ENCODE peak calls at places on chromosome 20, in four cellular contexts. One of them, this sample, is unnamed.

GRCh38 chr20:7579888-7580287 is 360.4 kb downstream of the HAO1 start:
- DNase-seq in HepG2: no peak
- DNase-seq in HCT116: no peak
- DNase-seq in K562: no peak
- DNase-seq in this sample: no peak

GRCh38 chr20:24134284-24134683 is 145.7 kb upstream of the GGTLC1 start:
- DNase-seq in HepG2: no peak
- DNase-seq in HCT116: no peak
- DNase-seq in K562: no peak
- DNase-seq in this sample: no peak

GRCh38 chr20:59135093-59135492 is 28.5 kb upstream of the ZNF831 start:
- DNase-seq in HepG2: no peak
- DNase-seq in HCT116: no peak
- DNase-seq in K562: no peak
- DNase-seq in this sample: no peak

GRCh38 chr20:57347393-57347792 is 3.7 kb upstream of the RAE1 start:
- DNase-seq in HepG2: no peak
- DNase-seq in HCT116: no peak
- DNase-seq in K562: no peak
- DNase-seq in this sample: no peak

GRCh38 chr20:54068966-54069365 is 1.4 kb downstream of the BCAS1 start:
- DNase-seq in HepG2: no peak
- DNase-seq in HCT116: no peak
- DNase-seq in K562: no peak
- DNase-seq in this sample: no peak

GRCh38 chr20:6162239-6162638 is 39.4 kb upstream of the FERMT1 start:
- DNase-seq in HepG2: no peak
- DNase-seq in HCT116: no peak
- DNase-seq in K562: no peak
- DNase-seq in this sample: no peak

GRCh38 chr20:7240490-7240889 is 473.0 kb downstream of the BMP2 start:
- DNase-seq in HepG2: no peak
- DNase-seq in HCT116: no peak
- DNase-seq in K562: no peak
- DNase-seq in this sample: no peak

GRCh38 chr20:58464838-58465237 is 50.4 kb downstream of the APCDD1L start:
- DNase-seq in HepG2: no peak
- DNase-seq in HCT116: no peak
- DNase-seq in K562: no peak
- DNase-seq in this sample: no peak

GRCh38 chr20:12966468-12967085 is 42.2 kb upstream of the SPTLC3 start:
- DNase-seq in HepG2: peak; percentile 65
- DNase-seq in HCT116: no peak
- DNase-seq in K562: no peak
- DNase-seq in this sample: no peak

GRCh38 chr20:10178091-10178490 is 40.5 kb upstream of the SNAP25 start:
- DNase-seq in HepG2: no peak
- DNase-seq in HCT116: no peak
- DNase-seq in K562: no peak
- DNase-seq in this sample: no peak

GRCh38 chr20:38272398-38272797 is 11.9 kb upstream of the KIAA1755 start:
- DNase-seq in HepG2: no peak
- DNase-seq in HCT116: no peak
- DNase-seq in K562: no peak
- DNase-seq in this sample: no peak

GRCh38 chr20:19711126-19711525 is 46.9 kb upstream of the RIN2 start:
- DNase-seq in HepG2: no peak
- DNase-seq in HCT116: no peak
- DNase-seq in K562: no peak
- DNase-seq in this sample: no peak

GRCh38 chr20:35034150-35034549 is 58.5 kb downstream of the TRPC4AP start:
- DNase-seq in HepG2: no peak
- DNase-seq in HCT116: no peak
- DNase-seq in K562: no peak
- DNase-seq in this sample: no peak

GRCh38 chr20:35637266-35637665 is 21.6 kb downstream of the SPAG4 start:
- DNase-seq in HepG2: no peak
- DNase-seq in HCT116: no peak
- DNase-seq in K562: no peak
- DNase-seq in this sample: no peak

GRCh38 chr20:63100926-63101699 is 94.3 kb upstream of the BHLHE23 start:
- DNase-seq in HepG2: no peak
- DNase-seq in HCT116: no peak
- DNase-seq in K562: no peak
- DNase-seq in this sample: no peak

GRCh38 chr20:47821481-47822100 is 36.3 kb upstream of the SULF2 start:
- DNase-seq in HepG2: no peak
- DNase-seq in HCT116: peak; percentile 23
- DNase-seq in K562: no peak
- DNase-seq in this sample: no peak

DNA sequence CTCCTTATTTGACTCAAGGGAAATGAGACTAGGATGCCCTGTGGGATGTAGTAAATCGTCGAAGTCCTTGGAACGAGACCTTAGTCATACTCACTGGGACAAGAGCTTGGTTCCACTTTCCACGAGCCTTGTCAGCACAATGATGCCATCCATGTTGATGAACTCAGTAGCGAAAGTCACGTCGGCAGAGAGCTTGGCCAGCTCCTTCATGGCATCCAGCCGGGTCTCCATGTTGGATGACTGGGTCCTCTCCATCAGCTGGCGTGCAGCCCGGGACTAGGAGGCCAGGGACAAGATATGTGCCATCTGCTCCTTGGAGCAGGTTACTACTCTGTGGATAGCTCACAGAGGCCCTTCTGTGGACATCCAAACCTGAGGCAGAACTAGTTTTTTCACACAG is 17.5 kb downstream of the ELMO2 start:
- DNase-seq in HepG2: no peak
- DNase-seq in HCT116: no peak
- DNase-seq in K562: no peak
- DNase-seq in this sample: no peak
- TF ChIP-seq TCF7L2 in HepG2: no peak
- TF ChIP-seq TCF7L2 in HCT116: no peak
- TF ChIP-seq TCF7L2 in K562: no peak
- TF ChIP-seq TCF7L2 in this sample: no peak

GRCh38 chr20:925516-925915 is 9.4 kb upstream of the ANGPT4 start:
- DNase-seq in HepG2: no peak
- DNase-seq in HCT116: no peak
- DNase-seq in K562: no peak
- DNase-seq in this sample: no peak
- TF ChIP-seq CTCF in HepG2: no peak
- TF ChIP-seq CTCF in HCT116: no peak
- TF ChIP-seq CTCF in K562: no peak
- TF ChIP-seq CTCF in this sample: no peak

DNA sequence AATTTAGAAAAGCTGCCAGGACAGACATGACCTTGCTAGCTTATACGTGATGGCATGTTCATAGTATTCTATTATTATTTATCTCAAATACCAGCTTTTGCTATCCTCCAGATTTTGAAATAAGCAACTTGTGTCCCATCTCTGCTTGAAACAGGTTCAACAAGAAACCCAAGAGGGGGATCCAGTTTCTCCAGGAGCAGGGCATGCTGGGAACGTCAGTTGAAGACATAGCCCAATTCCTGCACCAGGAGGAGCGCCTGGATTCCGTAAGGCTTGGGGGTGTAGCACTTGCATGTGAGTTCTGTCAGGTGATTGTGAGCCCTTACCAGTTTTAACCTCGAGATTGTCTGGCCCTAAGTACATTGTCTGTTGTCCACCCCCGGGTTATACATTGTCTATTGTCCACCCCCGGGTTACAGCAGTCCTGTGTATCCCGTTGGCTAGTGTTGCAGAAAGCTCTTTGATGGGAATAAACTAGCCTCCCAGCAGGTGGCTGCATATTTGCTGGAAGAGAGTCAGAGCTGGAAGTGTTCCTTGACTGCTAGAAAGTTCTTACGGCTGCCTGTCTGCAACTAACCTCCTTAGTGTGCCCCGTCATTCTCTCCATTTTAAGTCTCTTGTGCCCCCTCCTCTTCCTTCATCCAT is 61.4 kb upstream of the CSE1L start:
- DNase-seq in HepG2: no peak
- DNase-seq in HCT116: no peak
- DNase-seq in K562: no peak
- DNase-seq in this sample: no peak
- H3K4me3 ChIP-seq in HepG2: no peak overlapping the region
- H3K4me3 ChIP-seq in HCT116: no peak overlapping the region
- H3K4me3 ChIP-seq in K562: no peak overlapping the region
- H3K4me3 ChIP-seq in this sample: no peak overlapping the region

GRCh38 chr20:33034901-33035492 is 3.5 kb downstream of the BPIFB6 start:
- DNase-seq in HepG2: no peak
- DNase-seq in HCT116: no peak
- DNase-seq in K562: no peak
- DNase-seq in this sample: no peak
- TF ChIP-seq TCF7L2 in HepG2: no peak
- TF ChIP-seq TCF7L2 in HCT116: no peak
- TF ChIP-seq TCF7L2 in K562: no peak
- TF ChIP-seq TCF7L2 in this sample: no peak

DNA sequence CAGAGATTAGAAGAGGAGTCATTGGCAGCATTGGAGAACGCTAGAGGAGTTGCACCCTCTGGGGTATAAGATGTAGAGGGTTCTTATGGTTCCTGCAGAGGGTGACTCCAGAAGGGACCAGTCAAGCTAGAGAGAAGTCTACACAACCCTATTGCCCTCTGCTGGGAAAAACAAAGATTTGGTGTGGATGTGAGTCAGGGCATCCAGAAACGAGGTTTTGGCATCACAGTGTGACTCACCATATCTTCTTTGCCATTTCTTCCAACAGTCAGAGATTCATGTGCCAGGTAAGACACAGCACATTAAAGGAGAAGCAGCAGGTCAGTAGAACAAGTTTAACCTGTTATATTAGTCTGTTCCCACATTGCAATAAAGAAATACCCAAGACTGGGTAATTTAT is 598.8 kb downstream of the MAFB start:
- DNase-seq in HepG2: no peak
- DNase-seq in HCT116: no peak
- DNase-seq in K562: no peak
- DNase-seq in this sample: no peak
- TF ChIP-seq CTCF in HepG2: no peak
- TF ChIP-seq CTCF in HCT116: no peak
- TF ChIP-seq CTCF in K562: no peak
- TF ChIP-seq CTCF in this sample: no peak

GRCh38 chr20:11807070-11807741 is 110.5 kb upstream of the BTBD3 start:
- DNase-seq in HepG2: no peak
- DNase-seq in HCT116: no peak
- DNase-seq in K562: no peak
- DNase-seq in this sample: no peak
- H3K4me3 ChIP-seq in HepG2: no peak overlapping the region
- H3K4me3 ChIP-seq in HCT116: no peak overlapping the region
- H3K4me3 ChIP-seq in K562: no peak overlapping the region
- H3K4me3 ChIP-seq in this sample: no peak overlapping the region

GRCh38 chr20:61970357-61970756 is 95.3 kb downstream of the TAF4 start:
- DNase-seq in HepG2: no peak
- DNase-seq in HCT116: no peak
- DNase-seq in K562: no peak
- DNase-seq in this sample: no peak
- TF ChIP-seq TCF7L2 in HepG2: no peak
- TF ChIP-seq TCF7L2 in HCT116: no peak
- TF ChIP-seq TCF7L2 in K562: no peak
- TF ChIP-seq TCF7L2 in this sample: no peak